ENCODE peak calls at places on chromosomes 12 and 14, in four cellular contexts. One of them, this sample, is unnamed. For H4K20me1, the result is how much of the 10 kb centered on the place peaks cover.

GRCh38 chr12:56038022-56038665 is 3.6 kb upstream of the RPS26 start:
- DNase-seq in fibroblast of lung: no peak
- DNase-seq in IMR-90: no peak
- DNase-seq in astrocyte: no peak
- DNase-seq in this sample: no peak

GRCh38 chr14:65637780-65638179 is 225.2 kb downstream of the FUT8 start:
- DNase-seq in fibroblast of lung: peak
- DNase-seq in IMR-90: peak
- DNase-seq in astrocyte: peak
- DNase-seq in this sample: peak

GRCh38 chr14:96274122-96274910 is 18.3 kb downstream of the BDKRB1 start:
- DNase-seq in fibroblast of lung: peak
- DNase-seq in IMR-90: peak
- DNase-seq in astrocyte: peak
- DNase-seq in this sample: peak

GRCh38 chr12:59329457-59329856 is 266.4 kb upstream of the SLC16A7 start:
- DNase-seq in fibroblast of lung: no peak
- DNase-seq in IMR-90: no peak
- DNase-seq in astrocyte: no peak
- DNase-seq in this sample: no peak

GRCh38 chr12:109958374-109958773 is 37.8 kb downstream of the GIT2 start:
- DNase-seq in fibroblast of lung: no peak
- DNase-seq in IMR-90: no peak
- DNase-seq in astrocyte: no peak
- DNase-seq in this sample: no peak

GRCh38 chr12:96083020-96083489 is 47.7 kb upstream of the LTA4H start:
- DNase-seq in fibroblast of lung: peak
- DNase-seq in IMR-90: peak
- DNase-seq in astrocyte: peak
- DNase-seq in this sample: no peak

GRCh38 chr14:60655114-60655897 is 6.0 kb upstream of the SIX1 start:
- DNase-seq in fibroblast of lung: no peak
- DNase-seq in IMR-90: no peak
- DNase-seq in astrocyte: no peak
- DNase-seq in this sample: no peak

GRCh38 chr12:92421701-92422100 is 276.1 kb upstream of the BTG1 start:
- DNase-seq in fibroblast of lung: peak
- DNase-seq in IMR-90: peak
- DNase-seq in astrocyte: peak
- DNase-seq in this sample: peak

GRCh38 chr12:90292183-90292582 is 583.5 kb upstream of the ATP2B1 start:
- DNase-seq in fibroblast of lung: no peak
- DNase-seq in IMR-90: no peak
- DNase-seq in astrocyte: no peak
- DNase-seq in this sample: no peak

GRCh38 chr14:73457050-73457934 is 1.1 kb downstream of the NUMB start:
- DNase-seq in fibroblast of lung: peak
- DNase-seq in IMR-90: peak
- DNase-seq in astrocyte: no peak
- DNase-seq in this sample: peak
- H3K4me2 ChIP-seq in fibroblast of lung: peak
- H3K4me2 ChIP-seq in IMR-90: peak
- H3K4me2 ChIP-seq in astrocyte: peak
- H3K4me2 ChIP-seq in this sample: peak

GRCh38 chr14:39107624-39108023 is 4.6 kb upstream of the SEC23A start:
- DNase-seq in fibroblast of lung: peak
- DNase-seq in IMR-90: peak
- DNase-seq in astrocyte: peak
- DNase-seq in this sample: peak
- H3K27ac ChIP-seq in fibroblast of lung: no peak
- H3K27ac ChIP-seq in IMR-90: no peak
- H3K27ac ChIP-seq in astrocyte: no peak
- H3K27ac ChIP-seq in this sample: no peak

DNA sequence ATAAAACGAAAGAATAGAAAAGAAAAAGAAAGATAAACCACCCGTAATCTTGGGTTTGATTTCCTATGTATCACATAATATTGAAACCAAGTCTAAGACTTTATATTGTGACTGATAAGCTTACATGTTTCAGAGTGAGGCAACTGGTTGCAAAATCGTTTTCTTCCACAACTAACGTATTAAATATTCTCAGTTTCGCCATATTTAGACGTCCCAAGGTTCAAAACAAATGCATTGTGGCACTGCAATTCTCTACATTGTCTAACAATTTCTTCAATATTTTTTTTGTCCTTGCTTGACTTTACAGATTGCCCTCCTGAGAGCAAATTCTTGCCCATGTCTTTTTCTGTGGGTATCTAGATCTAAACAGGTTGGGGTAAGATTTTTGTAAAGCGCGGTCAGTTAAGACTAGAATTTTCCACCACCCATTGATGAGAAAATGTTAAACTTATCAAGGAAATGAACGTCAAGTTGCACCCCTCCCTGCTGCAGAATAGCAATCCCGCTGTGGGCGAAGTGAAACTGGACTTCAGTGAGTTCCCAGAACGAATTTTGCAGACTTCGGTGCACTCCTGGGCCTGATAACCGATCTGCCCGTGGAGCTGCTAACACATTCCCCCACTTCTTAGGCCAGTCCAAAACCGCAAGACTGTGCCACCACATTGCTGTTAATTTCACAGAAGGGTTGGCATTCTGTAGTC is 2.7 kb downstream of the TBX3 start:
- DNase-seq in fibroblast of lung: peak
- DNase-seq in IMR-90: peak
- DNase-seq in astrocyte: peak
- DNase-seq in this sample: peak
- H4K20me1 ChIP-seq in fibroblast of lung: under half
- H4K20me1 ChIP-seq in IMR-90: under half
- H4K20me1 ChIP-seq in astrocyte: under half
- H4K20me1 ChIP-seq in this sample: under half

GRCh38 chr12:9721394-9722092 is 11.4 kb downstream of the CLECL1 start:
- DNase-seq in fibroblast of lung: peak
- DNase-seq in IMR-90: peak
- DNase-seq in astrocyte: no peak
- DNase-seq in this sample: peak

GRCh38 chr12:9727813-9728212 is 5.1 kb downstream of the CLECL1 start:
- DNase-seq in fibroblast of lung: no peak
- DNase-seq in IMR-90: no peak
- DNase-seq in astrocyte: no peak
- DNase-seq in this sample: no peak

GRCh38 chr12:9725471-9725870 is 7.4 kb downstream of the CLECL1 start:
- DNase-seq in fibroblast of lung: no peak
- DNase-seq in IMR-90: no peak
- DNase-seq in astrocyte: no peak
- DNase-seq in this sample: no peak

GRCh38 chr12:9719835-9720234 is 13.1 kb downstream of the CLECL1 start:
- DNase-seq in fibroblast of lung: no peak
- DNase-seq in IMR-90: no peak
- DNase-seq in astrocyte: no peak
- DNase-seq in this sample: no peak

DNA sequence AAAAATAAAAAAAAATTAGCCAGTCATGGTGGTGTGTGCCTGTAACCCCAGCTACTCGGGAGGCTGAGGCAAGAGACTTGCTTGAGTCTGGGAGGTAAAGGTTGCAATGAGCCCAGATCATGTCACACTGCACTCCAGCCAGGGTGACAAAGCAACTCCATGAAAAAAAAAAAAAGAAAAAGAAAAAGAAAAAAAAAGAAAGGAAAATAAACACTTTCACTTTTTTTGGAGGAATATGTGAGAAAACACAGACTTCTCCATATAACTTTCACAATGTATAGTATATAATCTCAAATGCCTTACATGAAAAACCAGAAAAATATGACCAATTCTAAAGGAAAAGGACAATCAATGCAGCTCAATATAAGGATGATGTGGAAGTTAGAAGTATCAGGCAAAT is 8.9 kb downstream of the CLECL1 start:
- DNase-seq in fibroblast of lung: no peak
- DNase-seq in IMR-90: no peak
- DNase-seq in astrocyte: no peak
- DNase-seq in this sample: no peak
- H3K4me2 ChIP-seq in fibroblast of lung: no peak
- H3K4me2 ChIP-seq in IMR-90: no peak
- H3K4me2 ChIP-seq in astrocyte: no peak
- H3K4me2 ChIP-seq in this sample: no peak

GRCh38 chr12:119683816-119684215 is 15.9 kb downstream of the PRKAB1 start:
- DNase-seq in fibroblast of lung: no peak
- DNase-seq in IMR-90: no peak
- DNase-seq in astrocyte: no peak
- DNase-seq in this sample: no peak
- H3K27ac ChIP-seq in fibroblast of lung: no peak
- H3K27ac ChIP-seq in IMR-90: no peak
- H3K27ac ChIP-seq in astrocyte: no peak
- H3K27ac ChIP-seq in this sample: no peak

GRCh38 chr14:99593971-99594841 is 9.8 kb downstream of the CCDC85C start:
- DNase-seq in fibroblast of lung: no peak
- DNase-seq in IMR-90: no peak
- DNase-seq in astrocyte: no peak
- DNase-seq in this sample: no peak
- H4K20me1 ChIP-seq in fibroblast of lung: under half
- H4K20me1 ChIP-seq in IMR-90: under half
- H4K20me1 ChIP-seq in astrocyte: half or more
- H4K20me1 ChIP-seq in this sample: under half

GRCh38 chr14:102917056-102917385 is 5.4 kb upstream of the AMN start:
- DNase-seq in fibroblast of lung: no peak
- DNase-seq in IMR-90: no peak
- DNase-seq in astrocyte: no peak
- DNase-seq in this sample: no peak
- H3K4me2 ChIP-seq in fibroblast of lung: no peak
- H3K4me2 ChIP-seq in IMR-90: no peak
- H3K4me2 ChIP-seq in astrocyte: no peak
- H3K4me2 ChIP-seq in this sample: no peak

DNA sequence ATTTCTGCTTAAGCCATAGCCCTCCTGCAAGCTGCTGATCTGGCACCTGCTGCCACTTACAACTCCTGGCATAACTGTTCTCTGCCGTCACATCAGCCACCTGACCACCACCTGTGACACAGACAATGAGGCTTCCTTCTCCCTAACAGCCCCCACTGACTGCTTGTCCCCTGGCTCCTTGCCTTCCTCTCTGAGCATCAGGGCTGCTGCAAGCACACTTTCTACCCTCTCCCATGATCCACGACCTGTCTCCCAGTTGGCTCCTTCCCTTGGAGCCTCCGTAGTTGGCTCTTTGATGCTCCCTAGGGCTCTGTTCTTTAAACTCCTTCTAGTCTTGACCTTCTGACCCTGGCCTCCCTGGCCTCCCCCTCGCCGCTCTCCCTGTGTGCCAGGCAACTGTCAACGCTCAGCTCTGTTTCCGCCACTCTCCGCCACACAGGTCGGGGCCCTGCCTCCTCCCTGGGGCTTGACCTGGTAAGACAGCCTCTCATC is 177.9 kb downstream of the CALM1 start:
- DNase-seq in fibroblast of lung: no peak
- DNase-seq in IMR-90: no peak
- DNase-seq in astrocyte: no peak
- DNase-seq in this sample: no peak
- H3K27ac ChIP-seq in fibroblast of lung: no peak
- H3K27ac ChIP-seq in IMR-90: no peak
- H3K27ac ChIP-seq in astrocyte: no peak
- H3K27ac ChIP-seq in this sample: no peak

This sample was measured in GM23248.